ENCODE peak calls at places on chromosomes 4 and X, in four cellular contexts. P is A549, J is HepG2, L is K562. F is an unnamed sample.

GRCh38 chr4:98406819-98407218 is 145.6 kb downstream of the RAP1GDS1 start:
- DNase-seq in L (no peak), J (no peak), P (no peak), F (no peak)

GRCh38 chr4:48332661-48333060 is 8.7 kb upstream of the SLAIN2 start:
- DNase-seq in L (no peak), P (no peak), J (no peak), F (no peak)

GRCh38 chr4:7582313-7583096 is 147.8 kb upstream of the PSAPL1 start:
- DNase-seq in L (peak), J (no peak), P (no peak), F (no peak)

GRCh38 chr4:119626420-119626819 is 2.2 kb downstream of the PDE5A start:
- DNase-seq in P (no peak), J (no peak), L (no peak), F (no peak)

GRCh38 chr4:85898236-85898635 is 423.3 kb downstream of the ARHGAP24 start:
- DNase-seq in P (no peak), L (no peak), J (no peak), F (no peak)

GRCh38 chr4:146981651-146982050 is 36.0 kb upstream of the TTC29 start:
- DNase-seq in P (no peak), L (no peak), J (no peak), F (no peak)

GRCh38 chr4:73864365-73864764 is 4.8 kb upstream of the CXCL1 start:
- DNase-seq in L (peak), P (peak), J (peak), F (no peak)

GRCh38 chr4:124596811-124597210 is 115.7 kb downstream of the ANKRD50 start:
- DNase-seq in P (no peak), J (no peak), L (no peak), F (no peak)

GRCh38 chr4:39855909-39856512 is 121.7 kb downstream of the PDS5A start:
- DNase-seq in J (no peak), L (peak), P (peak), F (no peak)

GRCh38 chr4:13833171-13833804 is 205.8 kb upstream of the BOD1L1 start:
- DNase-seq in L (no peak), J (no peak), P (no peak), F (no peak)

GRCh38 chr4:7845493-7846124 is 94.1 kb downstream of the AFAP1 start:
- DNase-seq in L (no peak), P (peak), J (peak), F (peak)

GRCh38 chrX:10952619-10953018 is 158.5 kb upstream of the HCCS start:
- DNase-seq in J (no peak), L (no peak), P (no peak), F (no peak)

GRCh38 chr4:53905281-53905934 is 159.0 kb downstream of the CHIC2 start:
- DNase-seq in L (no peak), J (peak), P (no peak), F (no peak)

DNA sequence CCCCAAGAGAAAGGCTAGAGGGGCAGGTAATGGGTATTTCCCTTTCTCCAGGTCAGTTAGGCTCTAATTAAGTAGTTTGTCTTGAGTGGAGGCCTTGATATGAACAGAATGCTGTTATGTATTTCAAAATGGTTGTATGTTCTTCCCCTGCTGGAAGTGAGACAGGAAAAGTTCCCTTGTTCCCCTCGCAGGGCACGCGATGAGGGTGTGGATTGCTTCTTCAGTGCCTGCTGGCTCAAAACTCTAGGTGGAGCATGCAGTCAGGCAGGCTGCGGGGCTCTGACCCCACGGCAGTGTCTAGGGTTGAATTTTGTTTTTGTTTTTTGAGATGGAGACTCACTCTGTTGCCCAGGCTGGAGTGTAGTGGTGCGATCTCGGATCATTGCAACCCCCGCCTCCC is 341.0 kb upstream of the ZCCHC13 start:
- DNase-seq in J (no peak), L (no peak), P (no peak), F (no peak)
- TF ChIP-seq PHF8 in J (no peak), L (no peak), P (no peak), F (no peak)

GRCh38 chr4:77127837-77128621 is 29.0 kb upstream of the CCNG2 start:
- DNase-seq in L (no peak), P (no peak), J (no peak), F (no peak)
- TF ChIP-seq PHF8 in L (no peak), P (no peak), J (no peak), F (no peak)

GRCh38 chr4:109985993-109986640 is 73.4 kb downstream of the EGF start:
- DNase-seq in P (no peak), L (no peak), J (no peak), F (no peak)
- TF ChIP-seq PHF8 in P (no peak), L (no peak), J (no peak), F (no peak)

GRCh38 chr4:31189938-31190337 is 469.8 kb downstream of the PCDH7 start:
- DNase-seq in P (no peak), J (no peak), L (no peak), F (no peak)

GRCh38 chr4:31194823-31195222 is 474.7 kb downstream of the PCDH7 start:
- DNase-seq in P (no peak), L (no peak), J (no peak), F (no peak)

GRCh38 chr4:31192372-31192771 is 472.2 kb downstream of the PCDH7 start:
- DNase-seq in L (no peak), P (no peak), J (no peak), F (no peak)

GRCh38 chr4:31187979-31188378 is 467.8 kb downstream of the PCDH7 start:
- DNase-seq in L (no peak), P (no peak), J (no peak), F (no peak)

GRCh38 chr4:31193516-31193915 is 473.3 kb downstream of the PCDH7 start:
- DNase-seq in P (no peak), L (no peak), J (no peak), F (no peak)
- TF ChIP-seq PHF8 in P (no peak), L (no peak), J (no peak), F (no peak)